ENCODE peak calls at places on chromosomes 2 and 18, in seven cellular contexts. One of them, this sample, is unnamed.

GRCh38 chr18:61596296-61596695 is 263.1 kb downstream of the CDH20 start:
- DNase-seq in esophagus squamous epithelium: no peak
- DNase-seq in body of pancreas: no peak
- DNase-seq in neural progenitor cell: no peak
- DNase-seq in ovary: no peak
- DNase-seq in effector memory CD4-positive, alpha-beta T cell: no peak
- DNase-seq in neuronal stem cell: no peak
- DNase-seq in this sample: no peak

GRCh38 chr2:221610249-221610648 is 38.1 kb upstream of the EPHA4 start:
- DNase-seq in esophagus squamous epithelium: no peak
- DNase-seq in body of pancreas: no peak
- DNase-seq in neural progenitor cell: no peak
- DNase-seq in ovary: no peak
- DNase-seq in effector memory CD4-positive, alpha-beta T cell: no peak
- DNase-seq in neuronal stem cell: no peak
- DNase-seq in this sample: no peak

GRCh38 chr2:47569658-47570398 is 166.9 kb downstream of the MSH2 start:
- DNase-seq in esophagus squamous epithelium: no peak
- DNase-seq in body of pancreas: no peak
- DNase-seq in neural progenitor cell: peak
- DNase-seq in ovary: no peak
- DNase-seq in effector memory CD4-positive, alpha-beta T cell: no peak
- DNase-seq in neuronal stem cell: peak
- DNase-seq in this sample: no peak

GRCh38 chr2:158011055-158011771 is 90.5 kb upstream of the UPP2 start:
- DNase-seq in esophagus squamous epithelium: no peak
- DNase-seq in body of pancreas: no peak
- DNase-seq in neural progenitor cell: no peak
- DNase-seq in ovary: no peak
- DNase-seq in effector memory CD4-positive, alpha-beta T cell: no peak
- DNase-seq in neuronal stem cell: no peak
- DNase-seq in this sample: no peak

GRCh38 chr18:11387880-11388279 is 221.5 kb upstream of the SLC35G4 start:
- DNase-seq in esophagus squamous epithelium: no peak
- DNase-seq in body of pancreas: peak
- DNase-seq in neural progenitor cell: peak
- DNase-seq in ovary: no peak
- DNase-seq in effector memory CD4-positive, alpha-beta T cell: no peak
- DNase-seq in neuronal stem cell: no peak
- DNase-seq in this sample: no peak

GRCh38 chr2:219648963-219649362 is 21.5 kb downstream of the SLC4A3 start:
- DNase-seq in esophagus squamous epithelium: no peak
- DNase-seq in body of pancreas: no peak
- DNase-seq in neural progenitor cell: no peak
- DNase-seq in ovary: no peak
- DNase-seq in effector memory CD4-positive, alpha-beta T cell: no peak
- DNase-seq in neuronal stem cell: no peak
- DNase-seq in this sample: no peak

GRCh38 chr2:119108186-119108585 is 50.4 kb downstream of the C1QL2 start:
- DNase-seq in esophagus squamous epithelium: no peak
- DNase-seq in body of pancreas: no peak
- DNase-seq in neural progenitor cell: no peak
- DNase-seq in ovary: no peak
- DNase-seq in effector memory CD4-positive, alpha-beta T cell: no peak
- DNase-seq in neuronal stem cell: no peak
- DNase-seq in this sample: no peak

GRCh38 chr2:70498054-70498453 is 55.6 kb downstream of the TGFA start:
- DNase-seq in esophagus squamous epithelium: no peak
- DNase-seq in body of pancreas: no peak
- DNase-seq in neural progenitor cell: peak
- DNase-seq in ovary: no peak
- DNase-seq in effector memory CD4-positive, alpha-beta T cell: no peak
- DNase-seq in neuronal stem cell: no peak
- DNase-seq in this sample: no peak

GRCh38 chr2:19711470-19712372 is 190.1 kb downstream of the TTC32 start:
- DNase-seq in esophagus squamous epithelium: no peak
- DNase-seq in body of pancreas: no peak
- DNase-seq in neural progenitor cell: peak
- DNase-seq in ovary: no peak
- DNase-seq in effector memory CD4-positive, alpha-beta T cell: no peak
- DNase-seq in neuronal stem cell: peak
- DNase-seq in this sample: no peak

GRCh38 chr2:157190151-157190550 is 67.4 kb upstream of the GALNT5 start:
- DNase-seq in esophagus squamous epithelium: no peak
- DNase-seq in body of pancreas: no peak
- DNase-seq in neural progenitor cell: peak
- DNase-seq in ovary: no peak
- DNase-seq in effector memory CD4-positive, alpha-beta T cell: no peak
- DNase-seq in neuronal stem cell: no peak
- DNase-seq in this sample: no peak

GRCh38 chr2:231115651-231116050 is 9.2 kb downstream of the HTR2B start:
- DNase-seq in esophagus squamous epithelium: no peak
- DNase-seq in body of pancreas: no peak
- DNase-seq in neural progenitor cell: no peak
- DNase-seq in ovary: no peak
- DNase-seq in effector memory CD4-positive, alpha-beta T cell: no peak
- DNase-seq in neuronal stem cell: no peak
- DNase-seq in this sample: no peak

GRCh38 chr2:187453078-187453641 is 5.1 kb upstream of the CALCRL start:
- DNase-seq in esophagus squamous epithelium: no peak
- DNase-seq in body of pancreas: no peak
- DNase-seq in neural progenitor cell: peak
- DNase-seq in ovary: no peak
- DNase-seq in effector memory CD4-positive, alpha-beta T cell: no peak
- DNase-seq in neuronal stem cell: peak
- DNase-seq in this sample: no peak

GRCh38 chr2:112720785-112721184 is at the start of gene NT5DC4:
- DNase-seq in esophagus squamous epithelium: no peak
- DNase-seq in body of pancreas: no peak
- DNase-seq in neural progenitor cell: no peak
- DNase-seq in ovary: no peak
- DNase-seq in effector memory CD4-positive, alpha-beta T cell: no peak
- DNase-seq in neuronal stem cell: no peak
- DNase-seq in this sample: no peak

GRCh38 chr2:14634223-14634884 is 1.8 kb downstream of the LRATD1 start:
- DNase-seq in esophagus squamous epithelium: no peak
- DNase-seq in body of pancreas: peak
- DNase-seq in neural progenitor cell: peak
- DNase-seq in ovary: peak
- DNase-seq in effector memory CD4-positive, alpha-beta T cell: no peak
- DNase-seq in neuronal stem cell: peak
- DNase-seq in this sample: no peak

GRCh38 chr2:29700560-29700959 is 220.8 kb downstream of the ALK start:
- DNase-seq in esophagus squamous epithelium: no peak
- DNase-seq in body of pancreas: no peak
- DNase-seq in neural progenitor cell: no peak
- DNase-seq in ovary: no peak
- DNase-seq in effector memory CD4-positive, alpha-beta T cell: no peak
- DNase-seq in neuronal stem cell: no peak
- DNase-seq in this sample: no peak

GRCh38 chr18:44638811-44639210 is 41.9 kb upstream of the SETBP1 start:
- DNase-seq in esophagus squamous epithelium: no peak
- DNase-seq in body of pancreas: no peak
- DNase-seq in neural progenitor cell: no peak
- DNase-seq in ovary: no peak
- DNase-seq in effector memory CD4-positive, alpha-beta T cell: no peak
- DNase-seq in neuronal stem cell: no peak
- DNase-seq in this sample: no peak

GRCh38 chr2:234191819-234192407 is 141.4 kb downstream of the SPP2 start:
- DNase-seq in esophagus squamous epithelium: no peak
- DNase-seq in body of pancreas: no peak
- DNase-seq in neural progenitor cell: peak
- DNase-seq in ovary: no peak
- DNase-seq in effector memory CD4-positive, alpha-beta T cell: no peak
- DNase-seq in neuronal stem cell: no peak
- DNase-seq in this sample: no peak

GRCh38 chr2:156935611-156936010 is 321.9 kb upstream of the GALNT5 start:
- DNase-seq in esophagus squamous epithelium: no peak
- DNase-seq in body of pancreas: no peak
- DNase-seq in neural progenitor cell: peak
- DNase-seq in ovary: no peak
- DNase-seq in effector memory CD4-positive, alpha-beta T cell: no peak
- DNase-seq in neuronal stem cell: no peak
- DNase-seq in this sample: no peak

DNA sequence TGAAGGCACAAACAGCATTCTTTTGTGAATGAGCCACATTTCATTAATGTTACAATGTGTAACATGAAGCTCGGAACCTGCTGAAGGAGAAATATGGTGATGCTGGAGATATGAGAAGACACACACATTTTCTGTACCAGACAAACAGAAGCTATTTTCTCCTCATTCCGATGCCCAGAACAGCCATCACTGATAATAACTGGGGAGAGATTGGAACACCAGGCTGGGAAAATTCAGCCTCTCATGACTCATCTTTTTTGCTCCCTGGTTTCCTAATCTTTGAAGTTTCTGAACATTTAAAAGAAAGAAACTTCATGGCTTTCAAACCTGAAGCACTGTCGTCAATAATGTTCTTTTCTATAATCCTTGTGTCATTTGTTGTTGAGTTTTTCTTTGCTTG is 110.9 kb downstream of the LYPD6 start:
- DNase-seq in esophagus squamous epithelium: no peak
- DNase-seq in body of pancreas: no peak
- DNase-seq in neural progenitor cell: no peak
- DNase-seq in ovary: no peak
- DNase-seq in effector memory CD4-positive, alpha-beta T cell: no peak
- DNase-seq in neuronal stem cell: no peak
- DNase-seq in this sample: no peak
- H3K27ac ChIP-seq in esophagus squamous epithelium: no peak
- H3K27ac ChIP-seq in body of pancreas: no peak
- H3K27ac ChIP-seq in neural progenitor cell: no peak
- H3K27ac ChIP-seq in ovary: no peak
- H3K27ac ChIP-seq in effector memory CD4-positive, alpha-beta T cell: no peak
- H3K27ac ChIP-seq in neuronal stem cell: no peak
- H3K27ac ChIP-seq in this sample: no peak

GRCh38 chr18:49617329-49617695 is 55.5 kb downstream of the LIPG start:
- DNase-seq in esophagus squamous epithelium: no peak
- DNase-seq in body of pancreas: no peak
- DNase-seq in neural progenitor cell: no peak
- DNase-seq in ovary: no peak
- DNase-seq in effector memory CD4-positive, alpha-beta T cell: no peak
- DNase-seq in neuronal stem cell: no peak
- DNase-seq in this sample: no peak
- H3K27ac ChIP-seq in esophagus squamous epithelium: no peak
- H3K27ac ChIP-seq in body of pancreas: no peak
- H3K27ac ChIP-seq in neural progenitor cell: no peak
- H3K27ac ChIP-seq in ovary: no peak
- H3K27ac ChIP-seq in effector memory CD4-positive, alpha-beta T cell: no peak
- H3K27ac ChIP-seq in neuronal stem cell: no peak
- H3K27ac ChIP-seq in this sample: no peak

GRCh38 chr2:105375001-105375561 is 23.8 kb downstream of the FHL2 start:
- DNase-seq in esophagus squamous epithelium: no peak
- DNase-seq in body of pancreas: no peak
- DNase-seq in neural progenitor cell: no peak
- DNase-seq in ovary: peak
- DNase-seq in effector memory CD4-positive, alpha-beta T cell: no peak
- DNase-seq in neuronal stem cell: no peak
- DNase-seq in this sample: no peak

GRCh38 chr2:105377871-105378270 is 21.0 kb downstream of the FHL2 start:
- DNase-seq in esophagus squamous epithelium: no peak
- DNase-seq in body of pancreas: no peak
- DNase-seq in neural progenitor cell: no peak
- DNase-seq in ovary: no peak
- DNase-seq in effector memory CD4-positive, alpha-beta T cell: no peak
- DNase-seq in neuronal stem cell: no peak
- DNase-seq in this sample: no peak

GRCh38 chr2:105373895-105374401 is 24.9 kb downstream of the FHL2 start:
- DNase-seq in esophagus squamous epithelium: no peak
- DNase-seq in body of pancreas: no peak
- DNase-seq in neural progenitor cell: no peak
- DNase-seq in ovary: no peak
- DNase-seq in effector memory CD4-positive, alpha-beta T cell: no peak
- DNase-seq in neuronal stem cell: no peak
- DNase-seq in this sample: no peak

GRCh38 chr2:105376789-105377231 is 22.0 kb downstream of the FHL2 start:
- DNase-seq in esophagus squamous epithelium: no peak
- DNase-seq in body of pancreas: no peak
- DNase-seq in neural progenitor cell: no peak
- DNase-seq in ovary: no peak
- DNase-seq in effector memory CD4-positive, alpha-beta T cell: no peak
- DNase-seq in neuronal stem cell: no peak
- DNase-seq in this sample: no peak

DNA sequence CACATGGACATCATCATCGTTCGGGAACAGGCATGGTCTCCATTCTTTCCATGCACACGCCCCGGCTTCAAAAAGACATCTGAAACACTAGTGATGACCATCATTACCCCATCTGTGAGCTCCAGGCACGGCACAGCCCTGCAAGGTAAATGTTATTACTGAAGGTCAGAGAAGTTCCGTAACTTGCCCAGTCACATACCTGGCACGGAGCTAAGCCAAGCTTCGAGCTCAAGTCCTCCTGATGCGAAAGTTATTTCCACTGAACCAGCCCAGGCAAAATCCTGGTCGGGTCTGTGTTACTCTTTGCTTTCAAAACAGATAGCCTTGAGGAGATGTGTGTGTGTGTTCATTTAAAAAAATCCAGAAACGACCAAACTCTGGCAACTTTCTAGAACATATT is 22.8 kb downstream of the FHL2 start:
- DNase-seq in esophagus squamous epithelium: no peak
- DNase-seq in body of pancreas: no peak
- DNase-seq in neural progenitor cell: no peak
- DNase-seq in ovary: peak
- DNase-seq in effector memory CD4-positive, alpha-beta T cell: no peak
- DNase-seq in neuronal stem cell: no peak
- DNase-seq in this sample: no peak
- H3K27ac ChIP-seq in esophagus squamous epithelium: peak
- H3K27ac ChIP-seq in body of pancreas: no peak
- H3K27ac ChIP-seq in neural progenitor cell: no peak
- H3K27ac ChIP-seq in ovary: peak
- H3K27ac ChIP-seq in effector memory CD4-positive, alpha-beta T cell: no peak
- H3K27ac ChIP-seq in neuronal stem cell: no peak
- H3K27ac ChIP-seq in this sample: no peak

DNA sequence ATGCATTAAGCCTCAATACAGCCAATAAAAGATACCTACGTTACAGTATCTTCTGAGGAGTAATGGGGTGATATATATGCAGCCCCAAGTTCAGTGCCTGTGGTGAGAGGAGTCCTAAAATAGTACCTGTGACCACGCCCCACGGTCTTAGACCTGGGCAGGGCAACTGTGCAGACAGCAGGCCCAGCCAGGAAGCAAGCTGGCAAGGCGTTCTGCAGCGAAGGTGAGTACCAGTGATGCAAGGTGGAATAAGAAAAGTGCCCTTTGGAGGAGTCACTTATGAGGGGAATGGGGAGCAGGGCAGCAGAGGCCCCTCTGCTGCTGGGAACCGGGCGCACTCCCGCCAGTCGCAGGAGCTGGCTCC is 12.7 kb upstream of the MAP3K2 start:
- DNase-seq in esophagus squamous epithelium: no peak
- DNase-seq in body of pancreas: no peak
- DNase-seq in neural progenitor cell: no peak
- DNase-seq in ovary: no peak
- DNase-seq in effector memory CD4-positive, alpha-beta T cell: no peak
- DNase-seq in neuronal stem cell: no peak
- DNase-seq in this sample: no peak
- H3K27ac ChIP-seq in esophagus squamous epithelium: no peak
- H3K27ac ChIP-seq in body of pancreas: no peak
- H3K27ac ChIP-seq in neural progenitor cell: no peak
- H3K27ac ChIP-seq in ovary: no peak
- H3K27ac ChIP-seq in effector memory CD4-positive, alpha-beta T cell: no peak
- H3K27ac ChIP-seq in neuronal stem cell: no peak
- H3K27ac ChIP-seq in this sample: no peak

GRCh38 chr18:9814431-9814830 is 71.3 kb upstream of the TXNDC2 start:
- DNase-seq in esophagus squamous epithelium: no peak
- DNase-seq in body of pancreas: no peak
- DNase-seq in neural progenitor cell: no peak
- DNase-seq in ovary: no peak
- DNase-seq in effector memory CD4-positive, alpha-beta T cell: no peak
- DNase-seq in neuronal stem cell: no peak
- DNase-seq in this sample: no peak
- H3K27ac ChIP-seq in esophagus squamous epithelium: no peak
- H3K27ac ChIP-seq in body of pancreas: no peak
- H3K27ac ChIP-seq in neural progenitor cell: no peak
- H3K27ac ChIP-seq in ovary: no peak
- H3K27ac ChIP-seq in effector memory CD4-positive, alpha-beta T cell: no peak
- H3K27ac ChIP-seq in neuronal stem cell: no peak
- H3K27ac ChIP-seq in this sample: no peak

This sample was measured in caudate nucleus.